ENCODE peak calls at places on chromosomes 11 and 22, in five cellular contexts. W is fibroblast of villous mesenchyme, G is AG04450, Z is amniotic stem cell, E is LHCN-M2. X is an unnamed sample.

GRCh38 chr11:96063886-96064285 is 140.0 kb upstream of the MTMR2 start:
- DNase-seq in W (no peak), E (no peak), G (no peak), Z (no peak), X (no peak)

GRCh38 chr11:126123686-126124085 is 61.0 kb upstream of the CDON start:
- DNase-seq in G (no peak), W (no peak), Z (no peak), E (no peak), X (no peak)

GRCh38 chr11:27213232-27213660 is 149.8 kb downstream of the CCDC34 start:
- DNase-seq in W (peak; percentile 91), E (peak; percentile 90), G (peak; percentile 79), Z (peak; percentile 74), X (peak; percentile 94)

GRCh38 chr11:117691206-117691490 is 105.9 kb downstream of the DSCAML1 start:
- DNase-seq in E (no peak), G (no peak), Z (no peak), W (no peak), X (no peak)

GRCh38 chr11:61924016-61924360 is 6.6 kb upstream of the RAB3IL1 start:
- DNase-seq in W (no peak), G (no peak), Z (no peak), E (no peak), X (no peak)

GRCh38 chr11:17794981-17795380 is 60.4 kb downstream of the KCNC1 start:
- DNase-seq in E (no peak), G (no peak), Z (no peak), W (no peak), X (no peak)

GRCh38 chr22:37560682-37561208 is 465 bp downstream of the CDC42EP1 start:
- DNase-seq in G (no peak), Z (no peak), W (peak; percentile 55), E (peak; percentile 52), X (peak; percentile 58)

GRCh38 chr22:20117656-20118571 is 888 bp upstream of the TRMT2A start:
- DNase-seq in E (peak; percentile 32), G (no peak), Z (no peak), W (peak; percentile 31), X (no peak)

GRCh38 chr22:38429460-38430128 is 25.4 kb downstream of the KCNJ4 start:
- DNase-seq in Z (no peak), E (no peak), W (peak; percentile 9), G (no peak), X (no peak)

GRCh38 chr11:111001091-111001430 is 244.5 kb upstream of the POU2AF2 start:
- DNase-seq in W (peak; percentile 40), Z (no peak), G (no peak), E (peak; percentile 5), X (peak; percentile 62)

GRCh38 chr11:130383363-130384168 is 44.8 kb downstream of the ADAMTS8 start:
- DNase-seq in G (peak; percentile 97), E (peak; percentile 97), W (peak; percentile 97), Z (peak; percentile 40), X (peak; percentile 88)

GRCh38 chr11:64146036-64146943 is 19.6 kb downstream of the MACROD1 start:
- DNase-seq in G (no peak), E (no peak), Z (no peak), W (peak; percentile 30), X (peak; percentile 10)

GRCh38 chr22:23565942-23566715 is 14.0 kb downstream of the IGLL1 start:
- DNase-seq in E (no peak), Z (no peak), W (no peak), G (no peak), X (no peak)

GRCh38 chr11:63503492-63503891 is 2.4 kb upstream of the LGALS12 start:
- DNase-seq in W (no peak), Z (no peak), E (no peak), G (no peak), X (no peak)